ENCODE peak calls at places on chromosomes 12 and 14, in eight cellular contexts. L is stimulated activated CD8-positive, alpha-beta memory T cell treated with anti-CD3 and anti-CD28 coated beads, Interleukin-4, amount 100 ng/mL, for 48 hours; G is KBM-7; J is activated CD4-positive, alpha-beta T cell treated with anti-CD3 and anti-CD28 coated beads for 48 hours; K is amygdala; A is posterior vena cava; H is A172; T is ELR. X is an unnamed sample.

GRCh38 chr12:115430636-115431035 is 746.7 kb upstream of the TBX3 start:
- DNase-seq in L (no peak), H (no peak), G (no peak), J (no peak), K (no peak), T (no peak), A (no peak), X (no peak)

GRCh38 chr12:6533653-6534157 is 612 bp upstream of the GAPDH start:
- DNase-seq in J (peak; percentile 80), H (peak; percentile 75), K (peak; percentile 88), A (peak; percentile 91), L (no peak), T (peak; percentile 89), G (peak; percentile 94), X (no peak)

GRCh38 chr12:12606793-12607589 is 4.7 kb upstream of the CREBL2 start:
- DNase-seq in H (peak; percentile 3), G (no peak), L (no peak), T (peak; percentile 80), K (no peak), A (no peak), J (no peak), X (no peak)

GRCh38 chr12:120361506-120362208 is 7.3 kb downstream of the MSI1 start:
- DNase-seq in L (no peak), H (no peak), K (peak; percentile 48), J (peak; percentile 32), T (peak; percentile 24), A (peak; percentile 85), G (peak; percentile 28), X (peak; percentile 31)

GRCh38 chr12:112140728-112141127 is 15.4 kb downstream of the TRAFD1 start:
- DNase-seq in T (no peak), J (no peak), A (no peak), G (no peak), K (no peak), L (no peak), H (no peak), X (no peak)

GRCh38 chr12:129106772-129107171 is 253.5 kb downstream of the GLT1D1 start:
- DNase-seq in L (no peak), H (no peak), J (no peak), A (no peak), G (no peak), T (no peak), K (no peak), X (no peak)

GRCh38 chr14:51845811-51846210 is 14.6 kb upstream of the GNG2 start:
- DNase-seq in H (no peak), L (no peak), J (no peak), T (peak; percentile 39), K (no peak), G (no peak), A (no peak), X (no peak)

GRCh38 chr12:107411792-107412535 is 273.6 kb upstream of the PWP1 start:
- DNase-seq in H (peak; percentile 87), T (peak; percentile 95), L (no peak), G (no peak), J (no peak), A (no peak), K (no peak), X (no peak)

GRCh38 chr14:105847400-105847799 is 321.0 kb downstream of the TMEM121 start:
- DNase-seq in L (no peak), J (no peak), A (no peak), G (no peak), H (no peak), K (no peak), T (no peak), X (no peak)

GRCh38 chr12:115343601-115344000 is 659.6 kb upstream of the TBX3 start:
- DNase-seq in K (no peak), H (no peak), L (no peak), G (no peak), T (no peak), J (no peak), A (no peak), X (no peak)

GRCh38 chr12:92928431-92928961 is 599 bp downstream of the EEA1 start:
- DNase-seq in A (peak; percentile 83), H (no peak), T (peak; percentile 58), K (no peak), J (peak; percentile 78), L (peak; percentile 74), G (peak; percentile 37), X (peak; percentile 13)

GRCh38 chr14:64628940-64629403 is 75.3 kb upstream of the PLEKHG3 start:
- DNase-seq in L (no peak), H (peak; percentile 75), A (no peak), T (peak; percentile 91), K (peak; percentile 10), J (no peak), G (no peak), X (no peak)

GRCh38 chr14:68232643-68233055 is 413.1 kb downstream of the RAD51B start:
- DNase-seq in L (peak; percentile 44), T (peak; percentile 100), G (no peak), A (no peak), K (no peak), J (peak; percentile 56), H (peak; percentile 98), X (peak; percentile 57)

GRCh38 chr14:48382961-48383360 is 707.6 kb upstream of the MDGA2 start:
- DNase-seq in T (no peak), J (no peak), K (no peak), H (no peak), L (no peak), G (no peak), A (peak; percentile 74), X (no peak)

GRCh38 chr12:79555006-79555925 is 135.5 kb downstream of the PAWR start:
- DNase-seq in H (peak; percentile 13), A (no peak), K (no peak), J (no peak), T (peak; percentile 66), G (peak; percentile 35), L (no peak), X (no peak)

GRCh38 chr12:115452751-115453281 is 768.8 kb upstream of the TBX3 start:
- DNase-seq in K (no peak), L (no peak), G (no peak), H (no peak), J (no peak), T (no peak), A (no peak), X (no peak)

GRCh38 chr12:69500631-69501030 is 30.4 kb downstream of the FRS2 start:
- DNase-seq in H (no peak), J (no peak), L (no peak), G (no peak), A (no peak), T (peak; percentile 64), K (no peak), X (no peak)

GRCh38 chr14:34548472-34548981 is 9.0 kb upstream of the EAPP start:
- DNase-seq in K (no peak), L (no peak), A (peak; percentile 54), J (no peak), G (peak; percentile 23), H (no peak), T (peak; percentile 77), X (no peak)

GRCh38 chr12:71009414-71010142 is 89.0 kb upstream of the PTPRR start:
- DNase-seq in K (no peak), A (no peak), G (peak; percentile 83), L (no peak), T (no peak), J (no peak), H (no peak), X (no peak)

GRCh38 chr14:38592764-38593442 is 337.0 kb upstream of the CLEC14A start:
- DNase-seq in K (no peak), H (no peak), A (no peak), J (no peak), G (no peak), T (no peak), L (no peak), X (no peak)

GRCh38 chr14:30874120-30874998 is at the start of gene COCH:
- DNase-seq in L (peak; percentile 52), T (peak; percentile 42), G (peak; percentile 49), A (no peak), K (no peak), J (peak; percentile 32), H (no peak), X (no peak)

GRCh38 chr14:26870096-26870495 is 272.3 kb upstream of the NOVA1 start:
- DNase-seq in L (no peak), G (no peak), H (no peak), J (no peak), A (no peak), T (no peak), K (no peak), X (no peak)

GRCh38 chr14:53180272-53181221 is 27.4 kb upstream of the DDHD1 start:
- DNase-seq in J (peak; percentile 31), G (peak; percentile 43), H (peak; percentile 17), A (no peak), T (peak; percentile 40), K (no peak), L (peak; percentile 50), X (no peak)

GRCh38 chr14:78758333-78758732 is 588.2 kb downstream of the NRXN3 start:
- DNase-seq in J (no peak), T (peak; percentile 42), G (peak; percentile 46), A (no peak), H (peak; percentile 34), L (no peak), K (no peak), X (no peak)

GRCh38 chr14:98915625-98916024 is 356.4 kb downstream of the BCL11B start:
- DNase-seq in L (no peak), A (no peak), G (no peak), K (no peak), J (no peak), T (no peak), H (no peak), X (no peak)

GRCh38 chr14:71668942-71669341 is 263.3 kb upstream of the RGS6 start:
- DNase-seq in A (no peak), L (no peak), G (no peak), J (no peak), T (no peak), K (no peak), H (no peak), X (no peak)

GRCh38 chr12:94208433-94208921 is 60.1 kb downstream of the PLXNC1 start:
- DNase-seq in L (peak; percentile 64), K (no peak), H (no peak), A (no peak), G (no peak), T (no peak), J (peak; percentile 62), X (peak; percentile 11)

GRCh38 chr12:90085491-90086274 is 377.0 kb upstream of the ATP2B1 start:
- DNase-seq in A (no peak), K (no peak), H (no peak), J (no peak), T (peak; percentile 36), G (no peak), L (no peak), X (no peak)

GRCh38 chr12:30908389-30909087 is 18.0 kb upstream of the TSPAN11 start:
- DNase-seq in H (no peak), G (no peak), L (no peak), J (no peak), A (no peak), T (no peak), K (no peak), X (peak; percentile 60)

GRCh38 chr14:69317780-69318179 is 57.8 kb downstream of the GALNT16 start:
- DNase-seq in G (no peak), J (no peak), K (no peak), A (peak; percentile 79), L (no peak), H (no peak), T (no peak), X (no peak)

GRCh38 chr14:92993302-92993701 is 70.4 kb downstream of the CHGA start:
- DNase-seq in T (no peak), H (no peak), A (no peak), K (no peak), G (no peak), L (no peak), J (no peak), X (no peak)

GRCh38 chr14:54483848-54484247 is 4.9 kb downstream of the GMFB start:
- DNase-seq in A (no peak), J (no peak), H (no peak), L (no peak), G (no peak), K (no peak), T (no peak), X (no peak)

GRCh38 chr12:78034025-78034424 is 203.3 kb downstream of the NAV3 start:
- DNase-seq in G (peak; percentile 3), K (no peak), H (no peak), J (no peak), A (no peak), L (no peak), T (no peak), X (peak; percentile 6)

GRCh38 chr12:4069046-4070010 is 196.1 kb upstream of the PARP11 start:
- DNase-seq in T (no peak), L (no peak), K (no peak), J (no peak), H (no peak), G (no peak), A (no peak), X (no peak)